ENCODE peak calls at places on chromosomes 6 and 20, in six cellular contexts. One of them, this sample, is unnamed.
A peak's percentile ranks its signal among the peaks of the same experiment; 100 is the strongest.

GRCh38 chr20:59120491-59120890 is 43.1 kb upstream of the ZNF831 start:
- DNase-seq in H1: no peak
- DNase-seq in GM12878: no peak
- DNase-seq in HepG2: no peak
- DNase-seq in K562: no peak
- DNase-seq in HCT116: no peak
- DNase-seq in this sample: no peak

GRCh38 chr6:5540375-5540774 is 279.1 kb downstream of the FARS2 start:
- DNase-seq in HCT116: no peak
- DNase-seq in HepG2: no peak
- DNase-seq in H1: no peak
- DNase-seq in K562: no peak
- DNase-seq in GM12878: no peak
- DNase-seq in this sample: no peak

GRCh38 chr6:1624848-1625341 is 15.2 kb downstream of the FOXC1 start:
- DNase-seq in HepG2: no peak
- DNase-seq in H1: no peak
- DNase-seq in GM12878: no peak
- DNase-seq in HCT116: no peak
- DNase-seq in K562: no peak
- DNase-seq in this sample: no peak

GRCh38 chr20:33663161-33664084 is 1.3 kb downstream of the C20orf144 start:
- DNase-seq in H1: no peak
- DNase-seq in K562: peak; percentile 88
- DNase-seq in HCT116: no peak
- DNase-seq in HepG2: peak; percentile 70
- DNase-seq in GM12878: no peak
- DNase-seq in this sample: peak; percentile 67

GRCh38 chr6:17650910-17651309 is 50.8 kb downstream of the FAM8A1 start:
- DNase-seq in GM12878: no peak
- DNase-seq in K562: no peak
- DNase-seq in HCT116: no peak
- DNase-seq in HepG2: no peak
- DNase-seq in H1: no peak
- DNase-seq in this sample: no peak

GRCh38 chr6:14546036-14546435 is 428.5 kb downstream of the CD83 start:
- DNase-seq in HepG2: no peak
- DNase-seq in H1: no peak
- DNase-seq in K562: no peak
- DNase-seq in GM12878: no peak
- DNase-seq in HCT116: no peak
- DNase-seq in this sample: no peak

GRCh38 chr20:51659491-51660050 is 108.6 kb downstream of the ATP9A start:
- DNase-seq in K562: no peak
- DNase-seq in HCT116: no peak
- DNase-seq in GM12878: no peak
- DNase-seq in H1: no peak
- DNase-seq in HepG2: no peak
- DNase-seq in this sample: no peak

GRCh38 chr20:9374480-9374879 is 139.9 kb upstream of the LAMP5 start:
- DNase-seq in K562: no peak
- DNase-seq in HepG2: no peak
- DNase-seq in GM12878: no peak
- DNase-seq in HCT116: no peak
- DNase-seq in H1: no peak
- DNase-seq in this sample: no peak

GRCh38 chr20:60037120-60037499 is 78.9 kb downstream of the CDH26 start:
- DNase-seq in H1: no peak
- DNase-seq in HCT116: no peak
- DNase-seq in GM12878: no peak
- DNase-seq in K562: no peak
- DNase-seq in HepG2: no peak
- DNase-seq in this sample: no peak

GRCh38 chr6:125415921-125416320 is 114.2 kb upstream of the HDDC2 start:
- DNase-seq in HepG2: no peak
- DNase-seq in GM12878: no peak
- DNase-seq in H1: no peak
- DNase-seq in HCT116: no peak
- DNase-seq in K562: no peak
- DNase-seq in this sample: no peak

GRCh38 chr6:128952902-128953301 is 70.0 kb downstream of the LAMA2 start:
- DNase-seq in GM12878: no peak
- DNase-seq in H1: no peak
- DNase-seq in K562: no peak
- DNase-seq in HepG2: no peak
- DNase-seq in HCT116: no peak
- DNase-seq in this sample: no peak

GRCh38 chr6:105900120-105900937 is 185.8 kb upstream of the PRDM1 start:
- DNase-seq in K562: peak; percentile 21
- DNase-seq in HepG2: no peak
- DNase-seq in HCT116: no peak
- DNase-seq in GM12878: no peak
- DNase-seq in H1: no peak
- DNase-seq in this sample: no peak

GRCh38 chr6:37868447-37868825 is 48.9 kb downstream of the ZFAND3 start:
- DNase-seq in K562: no peak
- DNase-seq in GM12878: no peak
- DNase-seq in H1: no peak
- DNase-seq in HepG2: no peak
- DNase-seq in HCT116: no peak
- DNase-seq in this sample: no peak

GRCh38 chr6:30763618-30764489 is 19.5 kb upstream of the IER3 start:
- DNase-seq in GM12878: peak; percentile 66
- DNase-seq in H1: no peak
- DNase-seq in HCT116: no peak
- DNase-seq in HepG2: peak; percentile 99
- DNase-seq in K562: peak; percentile 60
- DNase-seq in this sample: no peak

GRCh38 chr20:2535711-2536561 is 437 bp upstream of the TMC2 start:
- DNase-seq in HCT116: no peak
- DNase-seq in K562: no peak
- DNase-seq in HepG2: no peak
- DNase-seq in H1: no peak
- DNase-seq in GM12878: no peak
- DNase-seq in this sample: no peak

GRCh38 chr20:7893019-7893730 is 47.1 kb downstream of the HAO1 start:
- DNase-seq in HepG2: no peak
- DNase-seq in HCT116: no peak
- DNase-seq in H1: no peak
- DNase-seq in GM12878: no peak
- DNase-seq in K562: no peak
- DNase-seq in this sample: no peak

GRCh38 chr6:109595998-109596397 is 95.0 kb downstream of the AK9 start:
- DNase-seq in GM12878: no peak
- DNase-seq in H1: no peak
- DNase-seq in HCT116: peak; percentile 18
- DNase-seq in K562: no peak
- DNase-seq in HepG2: peak; percentile 26
- DNase-seq in this sample: peak; percentile 8

GRCh38 chr6:160678230-160678629 is 14.2 kb upstream of the LPA start:
- DNase-seq in HCT116: no peak
- DNase-seq in HepG2: no peak
- DNase-seq in K562: no peak
- DNase-seq in GM12878: no peak
- DNase-seq in H1: no peak
- DNase-seq in this sample: no peak

GRCh38 chr6:41881506-41881905 is 13.7 kb downstream of the USP49 start:
- DNase-seq in H1: no peak
- DNase-seq in HCT116: no peak
- DNase-seq in K562: no peak
- DNase-seq in HepG2: no peak
- DNase-seq in GM12878: no peak
- DNase-seq in this sample: no peak

GRCh38 chr6:161750677-161751076 is 476.8 kb upstream of the AGPAT4 start:
- DNase-seq in H1: no peak
- DNase-seq in GM12878: no peak
- DNase-seq in K562: no peak
- DNase-seq in HepG2: no peak
- DNase-seq in HCT116: no peak
- DNase-seq in this sample: no peak

GRCh38 chr20:47453167-47453782 is 48.4 kb upstream of the NCOA3 start:
- DNase-seq in GM12878: peak; percentile 92
- DNase-seq in HCT116: peak; percentile 74
- DNase-seq in K562: no peak
- DNase-seq in HepG2: peak; percentile 85
- DNase-seq in H1: no peak
- DNase-seq in this sample: peak; percentile 18

GRCh38 chr6:116444092-116444491 is 17.1 kb upstream of the CALHM6 start:
- DNase-seq in HCT116: peak; percentile 7
- DNase-seq in HepG2: peak; percentile 21
- DNase-seq in GM12878: no peak
- DNase-seq in H1: no peak
- DNase-seq in K562: peak; percentile 45
- DNase-seq in this sample: no peak

GRCh38 chr6:373773-374724 is 17.5 kb upstream of the IRF4 start:
- DNase-seq in H1: no peak
- DNase-seq in HepG2: no peak
- DNase-seq in GM12878: no peak
- DNase-seq in HCT116: no peak
- DNase-seq in K562: no peak
- DNase-seq in this sample: no peak

GRCh38 chr6:43695078-43695966 is 7.7 kb upstream of the MRPS18A start:
- DNase-seq in H1: no peak
- DNase-seq in HCT116: no peak
- DNase-seq in GM12878: no peak
- DNase-seq in HepG2: no peak
- DNase-seq in K562: no peak
- DNase-seq in this sample: no peak

GRCh38 chr6:163951326-163951725 is 536.8 kb downstream of the QKI start:
- DNase-seq in H1: no peak
- DNase-seq in HCT116: no peak
- DNase-seq in HepG2: no peak
- DNase-seq in K562: no peak
- DNase-seq in GM12878: no peak
- DNase-seq in this sample: no peak

GRCh38 chr20:29497261-29497671 is 1760.2 kb upstream of the DEFB115 start:
- DNase-seq in HCT116: no peak
- DNase-seq in H1: no peak
- DNase-seq in K562: peak; percentile 73
- DNase-seq in HepG2: peak; percentile 12
- DNase-seq in GM12878: no peak
- DNase-seq in this sample: peak; percentile 35

GRCh38 chr20:59736366-59736765 is 132.0 kb downstream of the PHACTR3 start:
- DNase-seq in HCT116: no peak
- DNase-seq in HepG2: no peak
- DNase-seq in K562: no peak
- DNase-seq in H1: no peak
- DNase-seq in GM12878: no peak
- DNase-seq in this sample: no peak

DNA sequence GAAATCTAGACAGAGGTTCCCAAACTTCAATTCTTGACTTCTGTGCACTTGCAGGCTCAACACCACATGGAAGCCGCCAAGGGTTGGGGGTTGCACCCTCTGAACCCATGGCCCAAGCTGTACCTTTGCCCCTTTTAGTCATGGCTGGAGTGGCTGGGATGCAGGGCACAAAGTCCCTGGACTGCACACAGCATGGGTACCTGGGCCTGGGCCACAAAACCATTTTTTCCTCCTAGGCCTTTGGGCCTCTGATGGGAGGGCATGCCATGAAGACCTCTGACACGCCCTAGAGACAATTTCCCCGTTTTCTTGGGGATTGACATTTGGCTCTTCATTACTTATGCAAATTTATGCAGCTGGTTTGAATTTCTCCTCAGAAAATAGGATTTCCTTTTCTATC is 342.0 kb downstream of the TPBG start:
- DNase-seq in HepG2: no peak
- DNase-seq in H1: no peak
- DNase-seq in K562: no peak
- DNase-seq in GM12878: no peak
- DNase-seq in HCT116: no peak
- DNase-seq in this sample: no peak
- TF ChIP-seq ZNF274 in HepG2: no peak
- TF ChIP-seq ZNF274 in H1: no peak
- TF ChIP-seq ZNF274 in K562: no peak
- TF ChIP-seq ZNF274 in GM12878: no peak
- TF ChIP-seq ZNF274 in HCT116: no peak
- TF ChIP-seq ZNF274 in this sample: no peak

GRCh38 chr6:81023007-81023582 is 729.4 kb downstream of the TENT5A start:
- DNase-seq in K562: no peak
- DNase-seq in H1: no peak
- DNase-seq in HCT116: peak; percentile 34
- DNase-seq in GM12878: no peak
- DNase-seq in HepG2: no peak
- DNase-seq in this sample: peak; percentile 15
- H3K9me3 ChIP-seq in K562: peaks cover 2% of the 10 kb centered on the region
- H3K9me3 ChIP-seq in H1: peaks cover 37% of the 10 kb centered on the region
- H3K9me3 ChIP-seq in HCT116: peaks cover 13% of the 10 kb centered on the region
- H3K9me3 ChIP-seq in GM12878: no peaks in the 10 kb centered on the region
- H3K9me3 ChIP-seq in HepG2: peaks cover 78% of the 10 kb centered on the region
- H3K9me3 ChIP-seq in this sample: peaks cover 41% of the 10 kb centered on the region

DNA sequence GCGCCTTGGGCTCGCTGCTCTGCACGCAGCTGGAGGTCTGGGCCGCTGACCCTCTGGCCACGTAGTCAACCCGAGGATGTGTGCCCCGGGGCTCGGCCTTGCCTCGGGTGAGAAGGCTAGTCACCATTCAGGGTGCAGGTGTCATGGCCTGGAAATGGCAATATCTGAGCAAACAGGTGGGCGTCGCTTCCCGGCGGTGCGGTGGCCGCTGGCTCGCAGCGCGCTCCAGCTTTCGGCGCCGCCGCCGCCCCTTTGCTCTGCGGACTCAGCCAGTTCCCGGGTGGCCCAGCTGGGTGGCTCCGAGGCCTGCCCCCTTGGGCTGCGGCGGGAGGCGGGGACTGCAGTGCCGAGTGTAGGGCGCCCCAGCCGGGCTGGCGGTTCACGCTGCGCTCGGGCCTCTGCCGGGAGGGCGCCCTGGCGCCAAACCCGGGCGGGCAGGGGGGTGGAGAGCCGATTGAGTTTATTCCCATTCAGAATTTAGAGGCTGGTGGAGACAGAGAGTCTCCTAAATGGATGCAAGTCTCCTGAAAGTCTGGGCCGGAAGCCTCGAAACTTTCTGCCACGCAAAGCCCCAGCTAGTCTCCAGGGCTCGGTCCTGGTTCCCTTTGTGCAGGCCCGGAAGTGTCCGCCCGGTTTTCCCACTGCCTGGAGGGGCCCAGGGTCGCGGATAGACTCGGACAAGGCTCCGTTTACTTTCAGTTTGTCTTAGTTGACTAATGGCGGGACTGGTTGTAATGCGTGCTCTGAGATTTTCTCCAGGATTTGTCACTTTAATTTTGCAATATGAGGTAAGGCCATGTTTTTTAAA is 11.3 kb upstream of the TFAP2A start:
- DNase-seq in K562: no peak
- DNase-seq in H1: no peak
- DNase-seq in GM12878: no peak
- DNase-seq in HepG2: peak; percentile 29
- DNase-seq in HCT116: no peak
- DNase-seq in this sample: no peak
- H3K9ac ChIP-seq in K562: no peak overlapping the region
- H3K9ac ChIP-seq in H1: no peak overlapping the region
- H3K9ac ChIP-seq in GM12878: peak overlapping the region; percentile 68
- H3K9ac ChIP-seq in HepG2: peak overlapping the region; percentile 52
- H3K9ac ChIP-seq in HCT116: no peak overlapping the region
- H3K9ac ChIP-seq in this sample: peak overlapping the region; percentile 51

DNA sequence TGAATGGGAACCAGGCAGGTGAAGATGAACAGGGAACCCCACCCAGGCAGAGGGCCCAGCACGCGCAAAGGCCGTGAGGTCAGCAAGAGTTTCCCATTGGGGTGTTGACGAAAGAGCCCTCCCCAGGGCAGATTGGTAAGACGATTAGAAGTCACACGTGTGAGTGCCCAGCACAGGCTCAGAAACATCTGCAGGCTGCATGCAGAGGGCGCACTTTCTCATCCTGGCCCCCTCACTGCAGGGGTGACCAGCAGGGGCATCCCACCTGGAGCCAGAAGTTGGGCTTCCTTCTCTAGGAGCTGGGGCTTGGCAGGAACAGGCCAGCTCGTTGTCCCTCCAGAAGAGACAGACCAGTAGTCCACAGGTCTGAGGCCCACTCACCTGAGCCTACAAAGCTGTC is 38.4 kb downstream of the VSTM2L start:
- DNase-seq in GM12878: no peak
- DNase-seq in K562: peak; percentile 65
- DNase-seq in H1: no peak
- DNase-seq in HCT116: no peak
- DNase-seq in HepG2: peak; percentile 69
- DNase-seq in this sample: no peak
- TF ChIP-seq ZNF274 in GM12878: no peak
- TF ChIP-seq ZNF274 in K562: no peak
- TF ChIP-seq ZNF274 in H1: no peak
- TF ChIP-seq ZNF274 in HCT116: no peak
- TF ChIP-seq ZNF274 in HepG2: no peak
- TF ChIP-seq ZNF274 in this sample: no peak

This sample was measured in NT2/D1.